ENCODE peak calls at places on chromosomes 12 and 14, in five cellular contexts. One of them, this sample, is unnamed.

GRCh38 chr12:70648191-70648590 is 11.0 kb upstream of the PTPRB start:
- DNase-seq in GM04504: no peak
- DNase-seq in Daoy: no peak
- DNase-seq in mucosa of gallbladder: no peak
- DNase-seq in cerebellum: no peak
- DNase-seq in this sample: no peak

GRCh38 chr12:116116650-116117424 is 160.7 kb downstream of the MED13L start:
- DNase-seq in cerebellum: no peak
- DNase-seq in GM04504: no peak
- DNase-seq in mucosa of gallbladder: no peak
- DNase-seq in Daoy: no peak
- DNase-seq in this sample: no peak

GRCh38 chr12:108666326-108666995 is 32.8 kb upstream of the SELPLG start:
- DNase-seq in Daoy: no peak
- DNase-seq in GM04504: no peak
- DNase-seq in mucosa of gallbladder: no peak
- DNase-seq in cerebellum: no peak
- DNase-seq in this sample: no peak

GRCh38 chr14:28280530-28280929 is 486.1 kb upstream of the FOXG1 start:
- DNase-seq in GM04504: no peak
- DNase-seq in Daoy: no peak
- DNase-seq in cerebellum: no peak
- DNase-seq in mucosa of gallbladder: no peak
- DNase-seq in this sample: no peak

GRCh38 chr14:104507443-104507842 is 72.1 kb upstream of the C14orf180 start:
- DNase-seq in mucosa of gallbladder: no peak
- DNase-seq in GM04504: no peak
- DNase-seq in cerebellum: no peak
- DNase-seq in Daoy: no peak
- DNase-seq in this sample: no peak

GRCh38 chr14:94936901-94937321 is 167.0 kb upstream of the GSC start:
- DNase-seq in mucosa of gallbladder: no peak
- DNase-seq in Daoy: peak
- DNase-seq in GM04504: no peak
- DNase-seq in cerebellum: no peak
- DNase-seq in this sample: peak

GRCh38 chr12:124440841-124441381 is 126.5 kb downstream of the NCOR2 start:
- DNase-seq in cerebellum: no peak
- DNase-seq in Daoy: peak
- DNase-seq in mucosa of gallbladder: no peak
- DNase-seq in GM04504: no peak
- DNase-seq in this sample: no peak

GRCh38 chr14:72443991-72444431 is 449.9 kb downstream of the DPF3 start:
- DNase-seq in Daoy: peak
- DNase-seq in cerebellum: no peak
- DNase-seq in mucosa of gallbladder: no peak
- DNase-seq in GM04504: no peak
- DNase-seq in this sample: no peak

GRCh38 chr12:6904280-6905276 is at the start of gene LRRC23:
- DNase-seq in Daoy: peak
- DNase-seq in GM04504: peak
- DNase-seq in cerebellum: peak
- DNase-seq in mucosa of gallbladder: peak
- DNase-seq in this sample: peak

GRCh38 chr12:4272014-4272975 is 1.3 kb upstream of the CCND2 start:
- DNase-seq in GM04504: no peak
- DNase-seq in cerebellum: peak
- DNase-seq in mucosa of gallbladder: peak
- DNase-seq in Daoy: peak
- DNase-seq in this sample: peak

GRCh38 chr12:127170271-127171180 is 1096.4 kb upstream of the TMEM132C start:
- DNase-seq in GM04504: peak
- DNase-seq in Daoy: no peak
- DNase-seq in mucosa of gallbladder: no peak
- DNase-seq in cerebellum: no peak
- DNase-seq in this sample: no peak

GRCh38 chr14:71103662-71104484 is 196.6 kb downstream of the PCNX1 start:
- DNase-seq in cerebellum: peak
- DNase-seq in Daoy: peak
- DNase-seq in GM04504: peak
- DNase-seq in mucosa of gallbladder: no peak
- DNase-seq in this sample: no peak

GRCh38 chr14:72892103-72892878 is 1.6 kb downstream of the DPF3 start:
- DNase-seq in cerebellum: no peak
- DNase-seq in Daoy: peak
- DNase-seq in mucosa of gallbladder: no peak
- DNase-seq in GM04504: no peak
- DNase-seq in this sample: no peak

GRCh38 chr14:32623300-32624093 is 294.4 kb downstream of the AKAP6 start:
- DNase-seq in GM04504: peak
- DNase-seq in cerebellum: no peak
- DNase-seq in Daoy: peak
- DNase-seq in mucosa of gallbladder: no peak
- DNase-seq in this sample: no peak

GRCh38 chr14:72704507-72704906 is 189.4 kb downstream of the DPF3 start:
- DNase-seq in mucosa of gallbladder: no peak
- DNase-seq in GM04504: no peak
- DNase-seq in cerebellum: no peak
- DNase-seq in Daoy: no peak
- DNase-seq in this sample: no peak

GRCh38 chr14:64463198-64463597 is 2.1 kb upstream of the AKAP5 start:
- DNase-seq in Daoy: no peak
- DNase-seq in GM04504: no peak
- DNase-seq in mucosa of gallbladder: no peak
- DNase-seq in cerebellum: no peak
- DNase-seq in this sample: no peak

GRCh38 chr14:80850197-80850814 is 91.2 kb downstream of the CEP128 start:
- DNase-seq in mucosa of gallbladder: no peak
- DNase-seq in cerebellum: peak
- DNase-seq in Daoy: peak
- DNase-seq in GM04504: peak
- DNase-seq in this sample: no peak

This sample was measured in stomach.